ENCODE peak calls at places on chromosomes 3 and 15, in six cellular contexts. E, Q, W, L, A and H are unnamed samples.

GRCh38 chr3:142987080-142987700 is 14.2 kb upstream of the U2SURP start:
- DNase-seq in E (no peak), W (no peak), A (peak), Q (peak), L (peak), H (no peak)

GRCh38 chr15:35850284-35850683 is 304.3 kb upstream of the DPH6 start:
- DNase-seq in A (no peak), W (no peak), Q (no peak), L (no peak), E (no peak), H (no peak)

GRCh38 chr15:85588657-85589056 is 206.1 kb downstream of the KLHL25 start:
- DNase-seq in W (no peak), L (no peak), E (no peak), A (no peak), Q (peak), H (no peak)

GRCh38 chr3:170033489-170033888 is 4.3 kb upstream of the GPR160 start:
- DNase-seq in W (no peak), A (no peak), E (no peak), L (no peak), Q (no peak), H (no peak)

GRCh38 chr15:85457392-85457968 is 77.1 kb downstream of the AKAP13 start:
- DNase-seq in Q (no peak), L (no peak), W (no peak), E (no peak), A (no peak), H (no peak)

GRCh38 chr3:118863731-118864322 is 170.8 kb downstream of the IGSF11 start:
- DNase-seq in W (no peak), L (no peak), A (no peak), Q (no peak), E (no peak), H (no peak)

GRCh38 chr3:184231671-184232070 is 2.3 kb downstream of the VWA5B2 start:
- DNase-seq in E (no peak), W (no peak), A (peak), Q (peak), L (no peak), H (no peak)

GRCh38 chr3:194840661-194841514 is 155.2 kb downstream of the FAM43A start:
- DNase-seq in E (no peak), Q (peak), W (no peak), L (peak), A (no peak), H (no peak)

GRCh38 chr3:40725026-40725425 is 200.3 kb downstream of the ZNF621 start:
- DNase-seq in W (no peak), A (peak), Q (no peak), E (no peak), L (no peak), H (no peak)

GRCh38 chr3:107689355-107689754 is 166.6 kb downstream of the BBX start:
- DNase-seq in L (no peak), A (no peak), E (no peak), W (no peak), Q (no peak), H (no peak)

GRCh38 chr3:108342829-108343478 is 46.6 kb downstream of the HHLA2 start:
- DNase-seq in E (no peak), L (peak), Q (peak), W (no peak), A (no peak), H (no peak)

GRCh38 chr3:49357466-49358216 is 512 bp downstream of the GPX1 start:
- DNase-seq in E (peak), W (peak), L (peak), A (peak), Q (peak), H (peak)

GRCh38 chr3:140370686-140371085 is 307.2 kb upstream of the TRIM42 start:
- DNase-seq in E (no peak), L (no peak), W (no peak), Q (no peak), A (no peak), H (no peak)

GRCh38 chr3:80017369-80017768 is 249.6 kb upstream of the ROBO1 start:
- DNase-seq in L (no peak), A (no peak), E (no peak), W (no peak), Q (no peak), H (no peak)

GRCh38 chr15:64014995-64015394 is 31.3 kb downstream of the DAPK2 start:
- DNase-seq in A (no peak), L (no peak), E (no peak), W (no peak), Q (no peak), H (no peak)

GRCh38 chr3:75192065-75192658 is 472.0 kb upstream of the FRG2C start:
- DNase-seq in L (peak), E (no peak), Q (peak), A (peak), W (peak), H (peak)

GRCh38 chr3:102529452-102529851 is 94.6 kb downstream of the ZPLD1 start:
- DNase-seq in L (no peak), Q (peak), A (peak), W (no peak), E (no peak), H (peak)

GRCh38 chr3:10804183-10804648 is 11.8 kb upstream of the SLC6A11 start:
- DNase-seq in W (no peak), L (no peak), A (no peak), Q (peak), E (no peak), H (no peak)

GRCh38 chr3:18725668-18726407 is 300.7 kb upstream of the SATB1 start:
- DNase-seq in A (no peak), E (no peak), Q (no peak), L (no peak), W (no peak), H (no peak)

GRCh38 chr3:155870945-155871745 is 695 bp downstream of the GMPS start:
- DNase-seq in W (no peak), L (peak), Q (peak), A (peak), E (peak), H (peak)

GRCh38 chr3:128054363-128054762 is 2.1 kb downstream of the SEC61A1 start:
- DNase-seq in Q (peak), L (peak), A (no peak), E (no peak), W (no peak), H (no peak)

GRCh38 chr3:184945886-184946625 is 134.1 kb downstream of the VPS8 start:
- DNase-seq in W (no peak), Q (no peak), A (no peak), L (no peak), E (no peak), H (no peak)

GRCh38 chr3:107346559-107346958 is 30.7 kb upstream of the CCDC54 start:
- DNase-seq in L (no peak), A (no peak), E (no peak), Q (no peak), W (no peak), H (no peak)

GRCh38 chr15:25175033-25175788 is 220.4 kb downstream of the SNRPN start:
- DNase-seq in E (peak), A (no peak), W (no peak), Q (no peak), L (no peak), H (peak)

GRCh38 chr3:188000361-188000861 is 153.5 kb upstream of the LPP start:
- DNase-seq in Q (no peak), A (peak), W (no peak), L (no peak), E (no peak), H (no peak)

GRCh38 chr15:70240082-70240481 is 142.4 kb upstream of the TLE3 start:
- DNase-seq in Q (no peak), A (no peak), L (no peak), E (no peak), W (no peak), H (no peak)

GRCh38 chr15:98648654-98649537 is 557 bp downstream of the IGF1R start:
- DNase-seq in W (no peak), E (peak), A (peak), L (peak), Q (peak), H (peak)

GRCh38 chr15:82178061-82178460 is 84.5 kb downstream of the EFL1 start:
- DNase-seq in Q (peak), W (peak), L (peak), A (no peak), E (no peak), H (no peak)

GRCh38 chr3:11642455-11643162 is 1.1 kb downstream of the VGLL4 start:
- DNase-seq in A (peak), Q (peak), E (peak), W (peak), L (peak), H (peak)

GRCh38 chr15:90209591-90209990 is 8.5 kb downstream of the SEMA4B start:
- DNase-seq in A (no peak), L (no peak), E (no peak), W (no peak), Q (no peak), H (no peak)

GRCh38 chr3:141737828-141738635 is at the start of gene RNF7:
- DNase-seq in W (peak), Q (peak), A (peak), L (peak), E (peak), H (peak)

GRCh38 chr3:165638066-165638465 is 199.2 kb downstream of the BCHE start:
- DNase-seq in W (no peak), Q (peak), A (no peak), L (no peak), E (no peak), H (no peak)

GRCh38 chr3:161915283-161915682 is 418.7 kb downstream of the OTOL1 start:
- DNase-seq in W (no peak), L (no peak), E (no peak), Q (peak), A (peak), H (no peak)

GRCh38 chr3:46737320-46737719 is 19.7 kb upstream of the PRSS50 start:
- DNase-seq in A (peak), L (no peak), Q (no peak), W (no peak), E (no peak), H (no peak)

GRCh38 chr3:119945286-119945685 is 149.0 kb downstream of the GSK3B start:
- DNase-seq in A (no peak), Q (no peak), L (no peak), E (no peak), W (no peak), H (no peak)

GRCh38 chr3:10473581-10474438 is 31.6 kb downstream of the ATP2B2 start:
- DNase-seq in A (no peak), Q (no peak), L (no peak), E (no peak), W (no peak), H (no peak)

GRCh38 chr15:63135281-63135680 is 13.6 kb downstream of the LACTB start:
- DNase-seq in E (no peak), L (no peak), A (no peak), Q (peak), W (no peak), H (no peak)

GRCh38 chr15:74870496-74871213 is 2.5 kb downstream of the SCAMP2 start:
- DNase-seq in Q (no peak), W (no peak), E (no peak), A (no peak), L (no peak), H (no peak)

GRCh38 chr15:43111354-43111753 is 5.5 kb upstream of the UBR1 start:
- DNase-seq in W (no peak), E (no peak), Q (no peak), A (no peak), L (no peak), H (no peak)